ENCODE peak calls at places on chromosomes 7 and 10, in four cellular contexts. U is ovary, Q is IMR-90, M is A549. S is an unnamed sample.

GRCh38 chr7:81260152-81260551 is 341.3 kb upstream of the SEMA3C start:
- DNase-seq in Q (peak), U (no peak), M (no peak), S (no peak)

GRCh38 chr10:8060010-8060703 is 5.7 kb downstream of the GATA3 start:
- DNase-seq in U (no peak), Q (peak), M (no peak), S (peak)

GRCh38 chr7:34087892-34088891 is 182.9 kb downstream of the BMPER start:
- DNase-seq in Q (peak), U (no peak), M (no peak), S (peak)

GRCh38 chr7:125423444-125424155 is 494.0 kb upstream of the POT1 start:
- DNase-seq in Q (no peak), U (no peak), M (no peak), S (peak)

GRCh38 chr7:14604606-14605005 is 297.9 kb downstream of the DGKB start:
- DNase-seq in M (no peak), U (no peak), Q (peak), S (no peak)

GRCh38 chr7:92695308-92696261 is 105.4 kb upstream of the FAM133B start:
- DNase-seq in Q (peak), U (peak), M (peak), S (peak)

GRCh38 chr10:63553031-63553430 is 31.8 kb downstream of the REEP3 start:
- DNase-seq in M (no peak), Q (peak), U (no peak), S (no peak)

GRCh38 chr10:5292196-5292735 is 72.5 kb upstream of the UCN3 start:
- DNase-seq in Q (no peak), U (no peak), M (no peak), S (no peak)

GRCh38 chr7:150949564-150949963 is 28.6 kb downstream of the KCNH2 start:
- DNase-seq in U (no peak), Q (no peak), M (no peak), S (no peak)

GRCh38 chr7:28114056-28114455 is 66.5 kb downstream of the JAZF1 start:
- DNase-seq in M (no peak), U (no peak), Q (no peak), S (no peak)

GRCh38 chr10:103724771-103725170 is 130.6 kb downstream of the SH3PXD2A start:
- DNase-seq in Q (no peak), M (no peak), U (no peak), S (no peak)

GRCh38 chr10:73906524-73907447 is 4.1 kb upstream of the PLAU start:
- DNase-seq in Q (peak), M (peak), U (peak), S (peak)

GRCh38 chr10:95121904-95122303 is 52.6 kb upstream of the CYP2C8 start:
- DNase-seq in U (no peak), Q (no peak), M (no peak), S (no peak)

GRCh38 chr7:45977256-45977655 is 56.2 kb upstream of the IGFBP3 start:
- DNase-seq in Q (no peak), M (no peak), U (no peak), S (no peak)

GRCh38 chr10:99674762-99675161 is 15.5 kb downstream of the ENTPD7 start:
- DNase-seq in U (no peak), M (no peak), Q (no peak), S (no peak)

GRCh38 chr7:74223711-74224510 is 14.1 kb downstream of the LAT2 start:
- DNase-seq in Q (no peak), U (peak), M (no peak), S (no peak)

GRCh38 chr7:1618475-1618874 is 48.6 kb upstream of the PSMG3 start:
- DNase-seq in M (no peak), Q (no peak), U (no peak), S (no peak)
- TF ChIP-seq POLR2A in M (no peak), Q (no peak), U (no peak), S (no peak)

GRCh38 chr7:157302314-157302711 is 34.5 kb upstream of the DNAJB6 start:
- DNase-seq in M (no peak), Q (peak), U (no peak), S (no peak)
- TF ChIP-seq POLR2A in M (no peak), Q (no peak), U (no peak), S (no peak)

DNA sequence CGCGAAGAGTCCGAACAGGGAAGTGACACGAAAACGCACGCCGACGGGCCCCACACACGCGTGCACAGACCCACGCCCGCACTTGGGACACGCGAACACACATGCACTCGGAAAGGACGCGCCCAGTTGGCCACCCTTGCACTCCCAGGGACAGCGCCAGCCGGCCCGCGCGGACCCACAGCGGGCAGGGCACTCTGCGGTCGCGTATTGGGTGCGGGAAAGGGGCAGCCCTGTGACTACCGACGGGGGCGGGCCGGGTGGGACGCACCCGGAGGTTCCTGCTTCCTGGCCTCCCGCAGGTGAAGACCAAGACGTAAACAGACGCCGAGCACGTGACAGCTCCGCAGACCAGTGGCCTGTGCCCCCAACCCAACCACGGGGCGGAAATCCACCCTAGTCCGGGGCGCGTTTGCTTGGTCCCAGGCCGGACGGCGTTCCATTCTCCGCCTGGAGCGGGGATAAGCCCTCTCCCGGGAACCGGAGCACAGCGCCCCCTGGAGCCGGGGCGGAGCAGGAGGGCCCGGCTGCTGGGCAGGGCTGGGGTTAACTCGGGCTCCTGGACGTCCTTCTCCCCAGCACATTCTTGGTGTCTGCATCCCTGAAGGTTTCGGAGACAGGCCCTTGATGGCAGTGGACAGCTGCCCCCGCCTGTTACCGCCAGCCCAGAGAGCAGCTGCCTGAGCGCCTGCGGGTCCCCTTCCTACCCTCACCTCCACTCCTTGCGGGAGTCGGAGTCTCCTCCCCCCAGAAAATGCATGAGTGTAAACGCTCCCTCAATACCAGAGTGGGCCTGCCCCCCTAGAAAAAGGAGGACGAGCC is 2.0 kb upstream of the LZTS2 start:
- DNase-seq in U (peak), M (peak), Q (peak), S (peak)
- TF ChIP-seq POLR2A in U (no peak), M (peak), Q (no peak), S (no peak)

GRCh38 chr10:97169063-97169462 is 16.7 kb downstream of the SLIT1 start:
- DNase-seq in M (no peak), Q (no peak), U (no peak), S (no peak)

GRCh38 chr10:97171001-97171400 is 14.8 kb downstream of the SLIT1 start:
- DNase-seq in M (no peak), Q (no peak), U (no peak), S (no peak)

GRCh38 chr10:97169911-97170693 is 15.7 kb downstream of the SLIT1 start:
- DNase-seq in M (peak), U (no peak), Q (no peak), S (no peak)

GRCh38 chr10:97165499-97165898 is 20.3 kb downstream of the SLIT1 start:
- DNase-seq in U (no peak), M (no peak), Q (no peak), S (no peak)

GRCh38 chr10:97168645-97169044 is 17.1 kb downstream of the SLIT1 start:
- DNase-seq in M (no peak), U (no peak), Q (no peak), S (no peak)
- TF ChIP-seq POLR2A in M (no peak), U (no peak), Q (no peak), S (no peak)

GRCh38 chr10:86399514-86399878 is 32.9 kb upstream of the GRID1 start:
- DNase-seq in M (no peak), Q (no peak), U (no peak), S (no peak)

GRCh38 chr10:86400705-86401587 is 34.4 kb upstream of the GRID1 start:
- DNase-seq in U (peak), M (peak), Q (no peak), S (no peak)

GRCh38 chr10:86401588-86402282 is 35.1 kb upstream of the GRID1 start:
- DNase-seq in U (peak), M (peak), Q (no peak), S (no peak)

GRCh38 chr10:86402283-86402931 is 35.8 kb upstream of the GRID1 start:
- DNase-seq in Q (peak), M (no peak), U (no peak), S (no peak)

DNA sequence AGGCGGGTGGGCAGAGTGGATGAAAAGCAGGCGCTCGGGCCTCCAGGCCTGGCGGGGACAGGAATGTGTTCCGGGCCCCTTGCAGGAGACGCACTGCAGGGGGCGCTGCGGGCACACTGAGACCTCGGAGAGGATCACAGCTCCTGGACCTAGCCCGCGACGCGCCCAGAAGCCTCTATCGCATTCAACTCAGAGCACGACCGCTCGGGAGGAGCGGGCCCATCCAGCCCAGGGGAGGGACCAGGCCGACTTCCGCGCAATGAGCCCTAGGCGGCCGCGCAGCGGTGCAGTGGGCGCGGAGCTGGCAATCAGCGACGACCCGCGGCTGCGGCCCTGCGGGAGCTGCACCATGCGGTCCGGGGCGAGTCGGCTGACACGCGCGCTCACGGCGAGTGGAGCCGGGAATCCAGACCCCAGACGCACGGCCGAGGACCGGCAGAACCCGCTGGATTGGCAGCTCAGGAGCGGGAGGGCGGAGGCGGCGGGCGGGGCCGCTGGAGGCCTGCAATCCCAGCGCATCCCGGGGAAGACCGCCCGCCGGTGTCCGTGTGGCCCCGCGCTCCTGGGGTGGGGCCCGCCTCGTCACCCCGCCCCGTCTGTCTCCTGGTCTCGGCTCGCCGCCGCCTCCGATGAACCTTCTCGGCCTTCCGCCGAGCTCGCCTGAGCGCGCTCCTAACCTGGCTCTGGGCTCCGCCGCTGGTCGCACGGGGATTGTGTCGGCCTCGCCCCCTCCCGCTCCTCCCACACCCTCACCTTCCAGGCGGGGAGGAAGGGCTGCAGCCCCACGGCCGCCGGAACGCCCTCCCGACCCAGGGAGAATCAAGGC is 33.5 kb upstream of the GRID1 start:
- DNase-seq in U (peak), M (peak), Q (peak), S (peak)
- TF ChIP-seq POLR2A in U (no peak), M (peak), Q (peak), S (no peak)

S was measured in endothelial cell of umbilical vein.